ENCODE peak calls at places on chromosomes 7 and 10, in five cellular contexts. Y is epithelial cell of prostate; X is WTC11; V is naive thymus-derived CD8-positive, alpha-beta T cell; M is neural crest cell. F is an unnamed sample.

GRCh38 chr7:97973206-97973658 is 16.8 kb downstream of the OCM2 start:
- DNase-seq in Y (no peak), X (peak), V (no peak), M (no peak), F (no peak)

GRCh38 chr7:55133630-55134392 is 115.0 kb downstream of the EGFR start:
- DNase-seq in Y (peak), X (no peak), V (no peak), M (no peak), F (peak)

GRCh38 chr7:140159487-140159886 is 17.3 kb downstream of the KDM7A start:
- DNase-seq in Y (no peak), X (no peak), V (no peak), M (no peak), F (peak)

GRCh38 chr10:44981172-44982113 is 2.8 kb upstream of the DEPP1 start:
- DNase-seq in Y (peak), X (no peak), V (no peak), M (no peak), F (peak)

GRCh38 chr7:473870-474604 is 45.6 kb downstream of the PDGFA start:
- DNase-seq in Y (no peak), X (no peak), V (no peak), M (no peak), F (no peak)

GRCh38 chr7:43787771-43788170 is 29.3 kb downstream of the BLVRA start:
- DNase-seq in Y (no peak), X (no peak), V (no peak), M (no peak), F (no peak)

GRCh38 chr10:19966751-19967150 is 150.5 kb downstream of the PLXDC2 start:
- DNase-seq in Y (no peak), X (peak), V (no peak), M (no peak), F (no peak)

GRCh38 chr10:79904671-79905321 is 44.1 kb downstream of the SFTPD start:
- DNase-seq in Y (no peak), X (peak), V (no peak), M (peak), F (peak)

GRCh38 chr7:8365499-8366110 is 67.8 kb upstream of the NXPH1 start:
- DNase-seq in Y (no peak), X (no peak), V (no peak), M (no peak), F (no peak)

GRCh38 chr7:27430115-27430514 is 187.5 kb downstream of the EVX1 start:
- DNase-seq in Y (no peak), X (no peak), V (no peak), M (no peak), F (no peak)

GRCh38 chr10:77188511-77188910 is 449.1 kb downstream of the KCNMA1 start:
- DNase-seq in Y (no peak), X (no peak), V (no peak), M (no peak), F (no peak)